ENCODE peak calls at places on chromosome 17, in seven cellular contexts. P is neural crest cell; M is ELR; B is stimulated activated CD8-positive, alpha-beta memory T cell treated with anti-CD3 and anti-CD28 coated beads, Interleukin-4, amount 100 ng/mL, for 48 hours; R is sigmoid colon; N is glutamatergic neuron; U is GM23248. E is an unnamed sample.

GRCh38 chr17:56879280-56879679 is 34.6 kb downstream of the TRIM25 start:
- DNase-seq in B (no peak), M (no peak), U (no peak), P (no peak), R (no peak), N (no peak), E (no peak)

GRCh38 chr17:79006001-79006400 is 3.6 kb downstream of the CANT1 start:
- DNase-seq in M (no peak), N (no peak), U (no peak), R (peak), B (no peak), P (no peak), E (peak)

GRCh38 chr17:76268015-76268749 is 3.0 kb downstream of the UBALD2 start:
- DNase-seq in U (peak), N (peak), M (peak), P (no peak), R (peak), B (peak), E (peak)

GRCh38 chr17:16440814-16441629 is 25.7 kb downstream of the TRPV2 start:
- DNase-seq in R (no peak), B (no peak), M (no peak), P (no peak), U (peak), N (no peak), E (no peak)

GRCh38 chr17:42509409-42509808 is 26.6 kb upstream of the NAGLU start:
- DNase-seq in R (peak), P (no peak), M (no peak), N (no peak), B (no peak), U (no peak), E (no peak)

GRCh38 chr17:65228734-65229390 is 91.7 kb downstream of the RGS9 start:
- DNase-seq in M (peak), R (no peak), U (peak), N (no peak), P (no peak), B (peak), E (no peak)

GRCh38 chr17:77382356-77382911 is 241.7 kb downstream of the SEC14L1 start:
- DNase-seq in R (no peak), B (peak), U (no peak), M (no peak), P (no peak), N (no peak), E (no peak)

GRCh38 chr17:9937164-9937835 is 32.2 kb upstream of the RCVRN start:
- DNase-seq in P (no peak), B (no peak), U (peak), M (no peak), N (no peak), R (peak), E (no peak)

GRCh38 chr17:10521949-10522348 is 3.6 kb upstream of the MYH1 start:
- DNase-seq in R (no peak), P (no peak), N (no peak), U (no peak), B (no peak), M (no peak), E (no peak)

GRCh38 chr17:17628388-17629008 is 37.0 kb upstream of the PEMT start:
- DNase-seq in M (peak), U (peak), B (peak), R (no peak), P (no peak), N (no peak), E (no peak)

GRCh38 chr17:49390548-49391324 is 23.9 kb downstream of the PHB1 start:
- DNase-seq in P (no peak), R (no peak), B (no peak), M (peak), N (no peak), U (no peak), E (no peak)

GRCh38 chr17:41098476-41098875 is 534 bp upstream of the KRTAP4-8 start:
- DNase-seq in N (no peak), M (peak), B (no peak), P (no peak), R (no peak), U (peak), E (no peak)

GRCh38 chr17:14134456-14134855 is 65.2 kb downstream of the COX10 start:
- DNase-seq in B (no peak), M (no peak), P (no peak), U (no peak), N (no peak), R (no peak), E (no peak)

GRCh38 chr17:77140878-77141767 is at the start of gene SEC14L1:
- DNase-seq in P (peak), M (peak), N (peak), R (peak), U (peak), B (peak), E (peak)

GRCh38 chr17:42683407-42684031 is 1.2 kb downstream of the CNTNAP1 start:
- DNase-seq in N (peak), U (no peak), B (peak), P (no peak), R (peak), M (no peak), E (no peak)

E was measured in sciatic nerve.